ENCODE peak calls at places on chromosome 9, in six cellular contexts. S is hepatocyte, T is fibroblast of lung, P is endothelial cell of umbilical vein, M is DND-41, Z is SK-N-MC. I is an unnamed sample.

GRCh38 chr9:107810493-107810931 is 320.9 kb upstream of the KLF4 start:
- DNase-seq in P (no peak), Z (no peak), S (no peak), M (no peak), T (peak), I (peak)

GRCh38 chr9:8095531-8096223 is 296.1 kb upstream of the DMAC1 start:
- DNase-seq in T (no peak), Z (no peak), S (no peak), P (no peak), M (no peak), I (no peak)

GRCh38 chr9:121674952-121675351 is 23.5 kb downstream of the DAB2IP start:
- DNase-seq in M (no peak), Z (no peak), P (no peak), T (peak), S (peak), I (peak)

GRCh38 chr9:73151653-73152382 is at the start of gene ANXA1:
- DNase-seq in Z (no peak), T (peak), P (peak), S (peak), M (peak), I (peak)

GRCh38 chr9:129612123-129612522 is 8.8 kb downstream of the C9orf50 start:
- DNase-seq in P (no peak), Z (no peak), S (no peak), T (no peak), M (no peak), I (no peak)

GRCh38 chr9:88766778-88767503 is 224.3 kb upstream of the S1PR3 start:
- DNase-seq in S (no peak), P (no peak), M (no peak), Z (no peak), T (peak), I (peak)

GRCh38 chr9:85224729-85225128 is 517.0 kb downstream of the AGTPBP1 start:
- DNase-seq in T (peak), M (no peak), P (peak), Z (no peak), S (peak), I (peak)

GRCh38 chr9:92147030-92147853 is 32.0 kb upstream of the SPTLC1 start:
- DNase-seq in Z (no peak), P (peak), T (peak), S (peak), M (no peak), I (peak)

GRCh38 chr9:73176450-73176875 is 24.8 kb downstream of the ANXA1 start:
- DNase-seq in S (no peak), P (no peak), Z (no peak), T (peak), M (no peak), I (peak)

GRCh38 chr9:117929873-117930272 is 225.7 kb downstream of the TLR4 start:
- DNase-seq in S (no peak), M (no peak), T (no peak), P (no peak), Z (no peak), I (peak)

GRCh38 chr9:134367796-134368490 is 41.7 kb downstream of the RXRA start:
- DNase-seq in P (no peak), T (no peak), Z (peak), M (no peak), S (peak), I (no peak)

GRCh38 chr9:134231330-134231745 is 67.0 kb upstream of the RNU6ATAC start:
- DNase-seq in Z (no peak), M (no peak), S (no peak), P (no peak), T (no peak), I (no peak)

GRCh38 chr9:128275198-128276007 is at the start of gene GOLGA2:
- DNase-seq in P (peak), T (peak), Z (no peak), M (no peak), S (peak), I (no peak)

GRCh38 chr9:85200726-85201402 is 531.3 kb downstream of the NTRK2 start:
- DNase-seq in Z (no peak), P (peak), T (peak), M (no peak), S (no peak), I (peak)

GRCh38 chr9:134233022-134233421 is 68.7 kb upstream of the RNU6ATAC start:
- DNase-seq in S (no peak), M (no peak), T (no peak), P (no peak), Z (no peak), I (no peak)

GRCh38 chr9:76366275-76366674 is 28.0 kb downstream of the RFK start:
- DNase-seq in T (no peak), Z (no peak), M (no peak), S (no peak), P (no peak), I (peak)

GRCh38 chr9:112174223-112174964 is 703 bp downstream of the SUSD1 start:
- DNase-seq in M (peak), T (peak), Z (no peak), S (peak), P (peak), I (peak)

GRCh38 chr9:120436937-120437592 is 142.9 kb downstream of the CDK5RAP2 start:
- DNase-seq in Z (no peak), S (no peak), P (no peak), T (no peak), M (no peak), I (no peak)

GRCh38 chr9:90726215-90726614 is 75.4 kb upstream of the SYK start:
- DNase-seq in Z (no peak), S (no peak), T (no peak), P (no peak), M (no peak), I (peak)

GRCh38 chr9:3240651-3241268 is 285.0 kb downstream of the RFX3 start:
- DNase-seq in P (peak), M (peak), Z (no peak), T (peak), S (peak), I (peak)

GRCh38 chr9:3238241-3238640 is 287.6 kb downstream of the RFX3 start:
- DNase-seq in S (no peak), T (no peak), M (no peak), Z (no peak), P (no peak), I (no peak)

GRCh38 chr9:3243676-3244075 is 282.1 kb downstream of the RFX3 start:
- DNase-seq in P (no peak), S (no peak), T (no peak), Z (no peak), M (no peak), I (no peak)

GRCh38 chr9:3239240-3239639 is 286.6 kb downstream of the RFX3 start:
- DNase-seq in Z (no peak), M (no peak), T (no peak), S (no peak), P (no peak), I (no peak)

DNA sequence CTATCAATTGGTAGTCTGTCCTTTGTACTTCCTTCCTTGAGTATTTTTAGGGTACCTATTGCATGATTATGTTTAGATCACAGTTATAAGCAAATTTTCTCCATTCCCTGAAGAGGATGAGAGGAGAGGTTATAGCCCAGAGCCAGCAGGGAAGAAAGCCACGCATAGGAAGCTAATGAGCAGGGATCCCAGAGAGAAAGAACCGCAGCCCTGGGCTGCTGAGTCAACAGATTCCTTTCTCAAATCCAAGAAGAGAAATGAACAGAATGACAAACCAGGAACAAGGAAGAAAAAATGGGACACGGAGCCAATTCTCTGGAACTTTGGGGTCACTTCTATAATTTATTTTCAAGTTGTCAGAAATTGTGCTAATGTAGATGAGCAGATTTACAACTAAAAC is 284.5 kb downstream of the RFX3 start:
- DNase-seq in S (peak), P (no peak), Z (no peak), T (peak), M (no peak), I (no peak)
- TF ChIP-seq EZH2 in S (no peak), P (no peak), Z (no peak), T (no peak), M (no peak), I (no peak)

DNA sequence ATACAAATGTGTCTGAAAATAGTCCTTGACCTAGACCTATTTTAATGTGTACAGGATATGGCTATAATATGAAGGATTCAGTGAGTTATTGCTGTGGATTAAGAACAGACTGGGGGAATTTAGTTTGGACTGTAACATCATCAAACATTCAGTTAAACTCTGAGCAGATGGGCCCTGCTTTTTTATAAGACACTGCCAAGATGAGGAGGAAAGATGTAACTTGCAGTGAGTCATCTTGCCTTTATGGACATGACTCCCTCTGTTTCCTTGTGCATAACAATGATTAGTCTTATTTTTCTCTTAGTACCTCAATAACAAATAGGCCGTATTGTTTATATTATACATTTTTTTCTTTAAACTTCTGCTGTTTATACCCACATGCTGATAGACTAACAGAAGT is 12.2 kb downstream of the PPP3R2 start:
- DNase-seq in M (no peak), Z (no peak), T (peak), S (no peak), P (no peak), I (peak)
- TF ChIP-seq EZH2 in M (no peak), Z (no peak), T (no peak), S (no peak), P (no peak), I (no peak)

DNA sequence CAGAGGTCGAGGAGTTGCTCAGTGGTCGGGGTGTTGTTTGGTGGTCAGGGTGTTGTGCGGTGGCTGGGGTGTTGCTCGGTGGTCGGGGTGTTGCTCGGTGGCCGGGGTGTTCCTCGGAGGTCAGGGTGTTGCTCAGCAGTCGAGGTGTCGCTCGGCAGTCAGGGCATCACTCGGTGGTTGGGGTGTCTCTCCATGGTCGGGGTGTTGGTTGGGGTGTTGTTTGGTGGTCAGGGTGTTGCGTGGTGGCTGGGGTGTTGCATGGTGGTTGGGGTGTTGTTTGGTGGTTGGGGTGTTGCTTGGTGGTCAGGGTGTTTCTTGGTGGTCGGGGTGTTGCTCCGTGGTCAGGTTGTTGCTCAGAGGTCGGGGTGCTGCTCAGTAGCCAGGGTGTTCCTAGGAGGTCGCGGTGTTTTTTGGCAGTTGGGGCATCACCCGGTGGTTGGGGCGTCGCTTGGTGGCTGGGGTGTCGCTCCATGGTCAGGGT is 11.0 kb upstream of the GPSM1 start:
- DNase-seq in M (no peak), S (no peak), P (no peak), Z (no peak), T (no peak), I (no peak)
- TF ChIP-seq EZH2 in M (no peak), S (no peak), P (no peak), Z (no peak), T (no peak), I (no peak)

GRCh38 chr9:93946338-93946712 is 8.8 kb downstream of the BARX1 start:
- DNase-seq in S (no peak), T (no peak), M (no peak), Z (no peak), P (no peak), I (no peak)
- TF ChIP-seq EZH2 in S (peak), T (peak), M (no peak), Z (no peak), P (peak), I (no peak)

DNA sequence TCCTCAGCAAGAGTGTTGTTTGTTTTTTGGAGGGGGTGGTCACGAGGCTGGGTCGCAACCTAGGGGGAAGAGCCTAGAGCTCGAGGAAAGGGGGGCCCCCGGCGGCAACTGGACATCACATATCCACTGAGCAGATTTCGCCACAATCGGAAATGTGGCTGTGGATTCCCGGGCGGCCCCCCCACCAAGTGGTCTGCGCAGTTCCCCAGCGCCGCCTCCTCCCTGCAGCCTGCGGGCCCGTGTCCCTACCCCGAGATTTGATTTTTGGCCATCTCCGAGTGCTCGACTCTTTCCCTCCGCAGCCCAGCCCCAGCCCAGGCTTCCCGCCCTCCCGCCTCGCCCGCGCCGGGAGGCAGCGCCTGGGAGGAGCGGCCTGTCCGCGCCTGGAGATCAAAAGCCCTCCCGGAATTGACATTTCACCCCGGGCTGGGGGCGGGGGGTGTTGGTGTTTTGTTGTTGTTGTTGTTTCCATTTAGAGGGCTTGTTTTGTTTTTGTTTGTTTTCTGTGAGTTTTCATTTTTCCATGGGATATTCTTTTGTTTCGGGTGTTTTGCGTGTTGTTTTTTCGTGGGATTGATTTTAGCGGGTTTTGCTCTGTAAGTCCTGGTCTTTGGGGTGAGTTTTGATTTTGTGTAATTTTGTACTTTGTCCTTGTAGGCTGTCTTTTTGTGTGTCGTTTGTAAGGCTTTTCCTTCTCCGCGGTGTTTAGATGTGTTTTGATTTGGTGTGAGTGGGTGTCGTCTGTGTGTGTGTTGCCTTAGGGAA is 1.6 kb upstream of the PAX5 start:
- DNase-seq in Z (no peak), M (no peak), S (no peak), T (peak), P (peak), I (no peak)
- TF ChIP-seq EZH2 in Z (no peak), M (no peak), S (peak), T (no peak), P (no peak), I (no peak)

GRCh38 chr9:126534431-126535186 is 79.1 kb upstream of the LMX1B start:
- DNase-seq in Z (no peak), S (no peak), T (no peak), P (no peak), M (no peak), I (no peak)
- TF ChIP-seq EZH2 in Z (no peak), S (peak), T (no peak), P (peak), M (no peak), I (no peak)

GRCh38 chr9:109499631-109500120 is 1.6 kb upstream of the PTPN3 start:
- DNase-seq in M (no peak), P (no peak), S (peak), Z (no peak), T (peak), I (peak)
- TF ChIP-seq EZH2 in M (no peak), P (no peak), S (peak), Z (no peak), T (peak), I (no peak)

GRCh38 chr9:19995619-19996018 is 206.8 kb upstream of the SLC24A2 start:
- DNase-seq in S (no peak), Z (no peak), M (peak), P (no peak), T (no peak), I (no peak)

GRCh38 chr9:20001058-20001457 is 212.2 kb upstream of the SLC24A2 start:
- DNase-seq in S (no peak), M (no peak), P (no peak), Z (no peak), T (no peak), I (no peak)

GRCh38 chr9:19999491-20000057 is 210.7 kb upstream of the SLC24A2 start:
- DNase-seq in Z (no peak), T (peak), P (peak), M (peak), S (no peak), I (peak)

GRCh38 chr9:19998823-19999455 is 210.1 kb upstream of the SLC24A2 start:
- DNase-seq in P (no peak), S (no peak), T (peak), M (no peak), Z (no peak), I (peak)

DNA sequence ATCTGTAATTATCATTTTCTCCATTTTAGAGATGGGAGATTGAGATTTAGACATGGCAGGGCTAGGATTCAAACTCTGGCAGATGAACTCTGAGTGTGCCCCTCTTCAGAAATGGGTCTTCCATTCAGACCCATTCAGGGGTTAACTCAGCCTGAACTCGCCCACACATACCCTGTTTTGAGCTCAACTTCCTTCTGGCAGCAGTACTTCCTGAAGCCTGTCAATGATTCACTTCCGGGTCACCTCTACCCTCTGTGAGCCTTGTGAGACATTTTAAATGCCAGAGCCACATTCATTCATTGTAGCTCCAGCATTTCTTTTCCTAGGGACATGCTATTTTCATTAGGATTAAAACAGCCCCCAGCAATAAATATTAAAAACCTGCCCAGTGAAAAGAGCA is 209.3 kb upstream of the SLC24A2 start:
- DNase-seq in Z (no peak), T (peak), M (peak), S (no peak), P (peak), I (peak)
- TF ChIP-seq EZH2 in Z (no peak), T (no peak), M (no peak), S (no peak), P (no peak), I (no peak)

GRCh38 chr9:124000161-124000783 is 11.3 kb upstream of the LHX2 start:
- DNase-seq in P (no peak), S (no peak), M (no peak), Z (no peak), T (no peak), I (no peak)

GRCh38 chr9:123998278-123998925 is 13.2 kb upstream of the LHX2 start:
- DNase-seq in T (no peak), M (no peak), P (no peak), S (no peak), Z (no peak), I (no peak)

GRCh38 chr9:123999668-124000067 is 11.9 kb upstream of the LHX2 start:
- DNase-seq in Z (no peak), S (no peak), P (no peak), T (no peak), M (no peak), I (no peak)

GRCh38 chr9:123997665-123998277 is 13.8 kb upstream of the LHX2 start:
- DNase-seq in S (no peak), M (no peak), Z (no peak), T (no peak), P (no peak), I (no peak)

DNA sequence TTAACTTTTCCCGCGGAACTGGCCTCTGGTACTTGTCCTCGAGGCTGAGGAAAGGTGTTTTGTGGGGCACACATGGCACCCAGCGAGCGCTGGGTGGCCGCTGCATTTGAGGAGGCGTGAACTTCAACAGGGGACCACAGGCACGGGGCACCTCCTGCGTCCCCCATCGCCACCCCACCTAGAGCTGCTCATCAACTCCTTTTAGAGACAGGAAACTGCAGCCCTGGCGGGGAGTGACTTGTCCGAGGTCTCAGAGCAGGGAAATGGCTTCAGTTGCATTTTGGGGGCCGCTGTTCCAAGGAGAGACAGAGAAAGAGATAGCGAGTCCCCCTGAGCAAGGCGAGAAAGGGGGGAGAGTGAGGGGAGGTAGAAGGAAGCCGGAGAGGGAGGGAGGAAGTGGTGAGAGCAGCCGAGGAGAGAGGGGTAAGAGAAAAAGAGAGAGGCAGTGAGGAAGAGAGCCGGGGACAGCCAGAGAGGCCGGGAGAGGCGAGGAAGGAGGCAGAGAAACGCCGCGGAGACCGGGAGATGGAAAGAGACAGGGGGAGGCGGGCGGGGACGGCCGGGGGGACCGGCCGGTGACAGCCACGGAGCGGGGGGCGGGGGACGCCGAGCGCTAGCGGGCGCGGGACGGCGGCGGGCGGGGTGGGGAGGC is 12.5 kb upstream of the LHX2 start:
- DNase-seq in S (no peak), Z (no peak), M (no peak), T (no peak), P (no peak), I (no peak)
- TF ChIP-seq EZH2 in S (peak), Z (peak), M (no peak), T (peak), P (peak), I (peak)

I was measured in PC-3.